ENCODE peak calls at places on chromosome X, in five cellular contexts. One of them, this sample, is unnamed.

GRCh38 chrX:115367455-115367854 is 77.9 kb downstream of the LUZP4 start:
- DNase-seq in activated naive CD4-positive, alpha-beta T cell treated with Interleukin-2 at 50 U/mL for 16 hours: no peak
- DNase-seq in posterior cingulate gyrus: peak
- DNase-seq in H54: peak
- DNase-seq in heart right ventricle: no peak
- DNase-seq in this sample: no peak

GRCh38 chrX:68832101-68832416 is 3.2 kb downstream of the EFNB1 start:
- DNase-seq in activated naive CD4-positive, alpha-beta T cell treated with Interleukin-2 at 50 U/mL for 16 hours: no peak
- DNase-seq in posterior cingulate gyrus: no peak
- DNase-seq in H54: no peak
- DNase-seq in heart right ventricle: peak
- DNase-seq in this sample: no peak

GRCh38 chrX:63675716-63676115 is 109.3 kb downstream of the ARHGEF9 start:
- DNase-seq in activated naive CD4-positive, alpha-beta T cell treated with Interleukin-2 at 50 U/mL for 16 hours: no peak
- DNase-seq in posterior cingulate gyrus: no peak
- DNase-seq in H54: no peak
- DNase-seq in heart right ventricle: no peak
- DNase-seq in this sample: no peak

GRCh38 chrX:1462596-1463251 is 10.0 kb upstream of the ASMTL start:
- DNase-seq in activated naive CD4-positive, alpha-beta T cell treated with Interleukin-2 at 50 U/mL for 16 hours: peak
- DNase-seq in posterior cingulate gyrus: no peak
- DNase-seq in H54: peak
- DNase-seq in heart right ventricle: no peak
- DNase-seq in this sample: no peak

GRCh38 chrX:16920116-16920515 is 26.3 kb upstream of the REPS2 start:
- DNase-seq in activated naive CD4-positive, alpha-beta T cell treated with Interleukin-2 at 50 U/mL for 16 hours: no peak
- DNase-seq in posterior cingulate gyrus: no peak
- DNase-seq in H54: no peak
- DNase-seq in heart right ventricle: no peak
- DNase-seq in this sample: no peak

GRCh38 chrX:110992611-110993010 is 103.4 kb upstream of the PAK3 start:
- DNase-seq in activated naive CD4-positive, alpha-beta T cell treated with Interleukin-2 at 50 U/mL for 16 hours: peak
- DNase-seq in posterior cingulate gyrus: peak
- DNase-seq in H54: no peak
- DNase-seq in heart right ventricle: no peak
- DNase-seq in this sample: peak

GRCh38 chrX:22134681-22135080 is 102.6 kb downstream of the PHEX start:
- DNase-seq in activated naive CD4-positive, alpha-beta T cell treated with Interleukin-2 at 50 U/mL for 16 hours: no peak
- DNase-seq in posterior cingulate gyrus: no peak
- DNase-seq in H54: no peak
- DNase-seq in heart right ventricle: no peak
- DNase-seq in this sample: no peak

GRCh38 chrX:150038356-150038755 is 100.1 kb upstream of the EOLA2 start:
- DNase-seq in activated naive CD4-positive, alpha-beta T cell treated with Interleukin-2 at 50 U/mL for 16 hours: no peak
- DNase-seq in posterior cingulate gyrus: no peak
- DNase-seq in H54: no peak
- DNase-seq in heart right ventricle: no peak
- DNase-seq in this sample: no peak

GRCh38 chrX:26845051-26845450 is 618.1 kb downstream of the PPP4R3C start:
- DNase-seq in activated naive CD4-positive, alpha-beta T cell treated with Interleukin-2 at 50 U/mL for 16 hours: no peak
- DNase-seq in posterior cingulate gyrus: no peak
- DNase-seq in H54: no peak
- DNase-seq in heart right ventricle: no peak
- DNase-seq in this sample: no peak

GRCh38 chrX:86039625-86040568 is 7.5 kb downstream of the CHM start:
- DNase-seq in activated naive CD4-positive, alpha-beta T cell treated with Interleukin-2 at 50 U/mL for 16 hours: no peak
- DNase-seq in posterior cingulate gyrus: no peak
- DNase-seq in H54: no peak
- DNase-seq in heart right ventricle: no peak
- DNase-seq in this sample: no peak

GRCh38 chrX:4240541-4241194 is 527.2 kb upstream of the PRKX start:
- DNase-seq in activated naive CD4-positive, alpha-beta T cell treated with Interleukin-2 at 50 U/mL for 16 hours: no peak
- DNase-seq in posterior cingulate gyrus: no peak
- DNase-seq in H54: no peak
- DNase-seq in heart right ventricle: no peak
- DNase-seq in this sample: no peak

GRCh38 chrX:43939187-43939926 is 33.8 kb downstream of the NDP start:
- DNase-seq in activated naive CD4-positive, alpha-beta T cell treated with Interleukin-2 at 50 U/mL for 16 hours: no peak
- DNase-seq in posterior cingulate gyrus: no peak
- DNase-seq in H54: no peak
- DNase-seq in heart right ventricle: no peak
- DNase-seq in this sample: no peak

GRCh38 chrX:68072016-68072415 is 361.3 kb downstream of the OPHN1 start:
- DNase-seq in activated naive CD4-positive, alpha-beta T cell treated with Interleukin-2 at 50 U/mL for 16 hours: no peak
- DNase-seq in posterior cingulate gyrus: no peak
- DNase-seq in H54: no peak
- DNase-seq in heart right ventricle: no peak
- DNase-seq in this sample: no peak

GRCh38 chrX:108261541-108262218 is 170.1 kb downstream of the ATG4A start:
- DNase-seq in activated naive CD4-positive, alpha-beta T cell treated with Interleukin-2 at 50 U/mL for 16 hours: no peak
- DNase-seq in posterior cingulate gyrus: no peak
- DNase-seq in H54: no peak
- DNase-seq in heart right ventricle: no peak
- DNase-seq in this sample: no peak

GRCh38 chrX:149630681-149631292 is 805 bp downstream of the TMEM185A start:
- DNase-seq in activated naive CD4-positive, alpha-beta T cell treated with Interleukin-2 at 50 U/mL for 16 hours: no peak
- DNase-seq in posterior cingulate gyrus: peak
- DNase-seq in H54: peak
- DNase-seq in heart right ventricle: no peak
- DNase-seq in this sample: peak

GRCh38 chrX:46408553-46409407 is 136.4 kb downstream of the ZNF674 start:
- DNase-seq in activated naive CD4-positive, alpha-beta T cell treated with Interleukin-2 at 50 U/mL for 16 hours: peak
- DNase-seq in posterior cingulate gyrus: peak
- DNase-seq in H54: no peak
- DNase-seq in heart right ventricle: peak
- DNase-seq in this sample: peak

GRCh38 chrX:139199945-139200344 is 330.6 kb upstream of the F9 start:
- DNase-seq in activated naive CD4-positive, alpha-beta T cell treated with Interleukin-2 at 50 U/mL for 16 hours: no peak
- DNase-seq in posterior cingulate gyrus: no peak
- DNase-seq in H54: no peak
- DNase-seq in heart right ventricle: no peak
- DNase-seq in this sample: no peak

GRCh38 chrX:108209006-108209554 is 117.5 kb downstream of the ATG4A start:
- DNase-seq in activated naive CD4-positive, alpha-beta T cell treated with Interleukin-2 at 50 U/mL for 16 hours: no peak
- DNase-seq in posterior cingulate gyrus: no peak
- DNase-seq in H54: no peak
- DNase-seq in heart right ventricle: no peak
- DNase-seq in this sample: no peak

GRCh38 chrX:111151764-111152163 is 55.8 kb downstream of the PAK3 start:
- DNase-seq in activated naive CD4-positive, alpha-beta T cell treated with Interleukin-2 at 50 U/mL for 16 hours: no peak
- DNase-seq in posterior cingulate gyrus: no peak
- DNase-seq in H54: no peak
- DNase-seq in heart right ventricle: no peak
- DNase-seq in this sample: no peak

GRCh38 chrX:116409224-116409623 is 27.2 kb upstream of the SLC6A14 start:
- DNase-seq in activated naive CD4-positive, alpha-beta T cell treated with Interleukin-2 at 50 U/mL for 16 hours: no peak
- DNase-seq in posterior cingulate gyrus: no peak
- DNase-seq in H54: no peak
- DNase-seq in heart right ventricle: no peak
- DNase-seq in this sample: no peak

GRCh38 chrX:111837226-111837625 is 38.8 kb upstream of the TRPC5OS start:
- DNase-seq in activated naive CD4-positive, alpha-beta T cell treated with Interleukin-2 at 50 U/mL for 16 hours: no peak
- DNase-seq in posterior cingulate gyrus: no peak
- DNase-seq in H54: no peak
- DNase-seq in heart right ventricle: no peak
- DNase-seq in this sample: peak

GRCh38 chrX:50609796-50610195 is 139.2 kb upstream of the DGKK start:
- DNase-seq in activated naive CD4-positive, alpha-beta T cell treated with Interleukin-2 at 50 U/mL for 16 hours: no peak
- DNase-seq in posterior cingulate gyrus: no peak
- DNase-seq in H54: no peak
- DNase-seq in heart right ventricle: no peak
- DNase-seq in this sample: no peak

GRCh38 chrX:48919947-48920712 is 1.3 kb upstream of the PIM2 start:
- DNase-seq in activated naive CD4-positive, alpha-beta T cell treated with Interleukin-2 at 50 U/mL for 16 hours: peak
- DNase-seq in posterior cingulate gyrus: no peak
- DNase-seq in H54: no peak
- DNase-seq in heart right ventricle: no peak
- DNase-seq in this sample: no peak

GRCh38 chrX:74422576-74423288 is 1.4 kb downstream of the SLC16A2 start:
- DNase-seq in activated naive CD4-positive, alpha-beta T cell treated with Interleukin-2 at 50 U/mL for 16 hours: no peak
- DNase-seq in posterior cingulate gyrus: peak
- DNase-seq in H54: peak
- DNase-seq in heart right ventricle: peak
- DNase-seq in this sample: peak

GRCh38 chrX:46796574-46797191 is 37.8 kb upstream of the SLC9A7 start:
- DNase-seq in activated naive CD4-positive, alpha-beta T cell treated with Interleukin-2 at 50 U/mL for 16 hours: peak
- DNase-seq in posterior cingulate gyrus: peak
- DNase-seq in H54: peak
- DNase-seq in heart right ventricle: peak
- DNase-seq in this sample: peak

GRCh38 chrX:115693476-115693875 is 132.5 kb downstream of the PLS3 start:
- DNase-seq in activated naive CD4-positive, alpha-beta T cell treated with Interleukin-2 at 50 U/mL for 16 hours: no peak
- DNase-seq in posterior cingulate gyrus: no peak
- DNase-seq in H54: no peak
- DNase-seq in heart right ventricle: no peak
- DNase-seq in this sample: no peak

GRCh38 chrX:136671006-136671610 is 23.1 kb downstream of the CD40LG start:
- DNase-seq in activated naive CD4-positive, alpha-beta T cell treated with Interleukin-2 at 50 U/mL for 16 hours: no peak
- DNase-seq in posterior cingulate gyrus: no peak
- DNase-seq in H54: no peak
- DNase-seq in heart right ventricle: no peak
- DNase-seq in this sample: no peak

GRCh38 chrX:153910446-153910845 is 6.0 kb downstream of the AVPR2 start:
- DNase-seq in activated naive CD4-positive, alpha-beta T cell treated with Interleukin-2 at 50 U/mL for 16 hours: no peak
- DNase-seq in posterior cingulate gyrus: no peak
- DNase-seq in H54: no peak
- DNase-seq in heart right ventricle: no peak
- DNase-seq in this sample: no peak

This sample was measured in NCI-H524.